ENCODE peak calls at places on chromosome 13, in four cellular contexts. K is H1, H is OCI-LY7, W is GM23248. S is an unnamed sample.

GRCh38 chr13:110913911-110914292 is 967 bp downstream of the ANKRD10 start:
- DNase-seq in K (no peak), H (peak; percentile 4), W (peak; percentile 79), S (no peak)

GRCh38 chr13:50144473-50145160 is 129.4 kb downstream of the KCNRG start:
- DNase-seq in K (no peak), H (no peak), W (peak; percentile 50), S (no peak)

GRCh38 chr13:61779456-61779855 is 363.8 kb upstream of the PCDH20 start:
- DNase-seq in K (no peak), H (no peak), W (no peak), S (no peak)

GRCh38 chr13:33052446-33052845 is 36.2 kb downstream of the KL start:
- DNase-seq in K (no peak), H (no peak), W (peak; percentile 73), S (no peak)

GRCh38 chr13:113821847-113822246 is 42.0 kb downstream of the GAS6 start:
- DNase-seq in K (no peak), H (no peak), W (no peak), S (no peak)

GRCh38 chr13:113929628-113930615 is 44.0 kb downstream of the C13orf46 start:
- DNase-seq in K (no peak), H (no peak), W (no peak), S (no peak)

GRCh38 chr13:86864376-86864775 is 806.8 kb upstream of the SLITRK5 start:
- DNase-seq in K (no peak), H (no peak), W (no peak), S (no peak)

GRCh38 chr13:103164239-103164638 is 98.0 kb upstream of the SLC10A2 start:
- DNase-seq in K (no peak), H (no peak), W (no peak), S (no peak)

GRCh38 chr13:29543230-29544215 is 52.0 kb downstream of the SLC7A1 start:
- DNase-seq in K (no peak), H (no peak), W (peak; percentile 39), S (peak; percentile 95)

GRCh38 chr13:108304170-108305068 is 34.9 kb downstream of the TNFSF13B start:
- DNase-seq in K (no peak), H (no peak), W (no peak), S (no peak)

GRCh38 chr13:35780613-35781012 is 304.1 kb upstream of the MAB21L1 start:
- DNase-seq in K (no peak), H (no peak), W (no peak), S (no peak)

GRCh38 chr13:75195479-75196111 is 286.4 kb downstream of the TBC1D4 start:
- DNase-seq in K (no peak), H (no peak), W (no peak), S (no peak)

GRCh38 chr13:37995052-37995451 is 125.5 kb upstream of the TRPC4 start:
- DNase-seq in K (no peak), H (no peak), W (peak; percentile 8), S (no peak)

GRCh38 chr13:109724603-109725002 is 61.8 kb downstream of the IRS2 start:
- DNase-seq in K (no peak), H (no peak), W (no peak), S (no peak)

GRCh38 chr13:100983111-100983510 is 308.5 kb upstream of the TMTC4 start:
- DNase-seq in K (no peak), H (no peak), W (no peak), S (no peak)

GRCh38 chr13:37074703-37075102 is 15.2 kb upstream of the SUPT20H start:
- DNase-seq in K (no peak), H (peak; percentile 53), W (peak; percentile 62), S (peak; percentile 21)

GRCh38 chr13:45370922-45371406 is 30.0 kb upstream of the TPT1 start:
- DNase-seq in K (peak; percentile 92), H (peak; percentile 19), W (peak; percentile 84), S (peak; percentile 51)

GRCh38 chr13:106383791-106384190 is 151.7 kb downstream of the EFNB2 start:
- DNase-seq in K (no peak), H (no peak), W (no peak), S (no peak)

GRCh38 chr13:45615501-45616101 is at the start of gene ERICH6B:
- DNase-seq in K (peak; percentile 67), H (no peak), W (no peak), S (no peak)

GRCh38 chr13:24671367-24672117 is 8.7 kb upstream of the ATP12A start:
- DNase-seq in K (no peak), H (peak; percentile 59), W (peak; percentile 97), S (peak; percentile 73)

GRCh38 chr13:105510363-105510762 is 1025.1 kb downstream of the EFNB2 start:
- DNase-seq in K (no peak), H (no peak), W (no peak), S (no peak)

GRCh38 chr13:32426191-32426980 is 1.5 kb downstream of the N4BP2L1 start:
- DNase-seq in K (no peak), H (peak; percentile 79), W (peak; percentile 55), S (peak; percentile 88)

GRCh38 chr13:70183041-70183440 is 74.8 kb upstream of the KLHL1 start:
- DNase-seq in K (no peak), H (no peak), W (no peak), S (no peak)

GRCh38 chr13:59951011-59951410 is 212.7 kb downstream of the DIAPH3 start:
- DNase-seq in K (no peak), H (no peak), W (no peak), S (no peak)

GRCh38 chr13:57629821-57630235 is 1.7 kb upstream of the PCDH17 start:
- DNase-seq in K (peak; percentile 97), H (no peak), W (peak; percentile 67), S (peak; percentile 12)

GRCh38 chr13:82749551-82749950 is 1132.7 kb downstream of the SLITRK1 start:
- DNase-seq in K (no peak), H (no peak), W (no peak), S (no peak)

GRCh38 chr13:112838038-112838965 is 130.7 kb upstream of the MCF2L start:
- DNase-seq in K (no peak), H (no peak), W (no peak), S (no peak)

GRCh38 chr13:113598481-113598880 is 13.9 kb downstream of the TFDP1 start:
- DNase-seq in K (no peak), H (no peak), W (no peak), S (no peak)

GRCh38 chr13:98214008-98214643 is 37.1 kb upstream of the RNF113B start:
- DNase-seq in K (no peak), H (no peak), W (peak; percentile 81), S (no peak)

GRCh38 chr13:70203661-70204229 is 95.5 kb upstream of the KLHL1 start:
- DNase-seq in K (no peak), H (peak; percentile 59), W (no peak), S (no peak)

GRCh38 chr13:59461411-59461810 is 702.3 kb downstream of the DIAPH3 start:
- DNase-seq in K (no peak), H (no peak), W (no peak), S (no peak)

GRCh38 chr13:39506559-39507390 is 96.2 kb downstream of the LHFPL6 start:
- DNase-seq in K (no peak), H (peak; percentile 51), W (no peak), S (no peak)

GRCh38 chr13:21075303-21076264 is 14.2 kb upstream of the LATS2 start:
- DNase-seq in K (peak; percentile 82), H (no peak), W (peak; percentile 48), S (no peak)

GRCh38 chr13:30408319-30409101 is 13.8 kb upstream of the UBE2L5 start:
- DNase-seq in K (peak; percentile 97), H (peak; percentile 88), W (peak; percentile 95), S (peak; percentile 94)

GRCh38 chr13:90032841-90033493 is 1314.5 kb upstream of the MIR17HG start:
- DNase-seq in K (no peak), H (no peak), W (no peak), S (no peak)

GRCh38 chr13:111623170-111623569 is 302.7 kb downstream of the TEX29 start:
- DNase-seq in K (no peak), H (no peak), W (no peak), S (no peak)

GRCh38 chr13:98581971-98582702 is 5.2 kb upstream of the STK24 start:
- DNase-seq in K (no peak), H (no peak), W (peak; percentile 86), S (no peak)

GRCh38 chr13:46386426-46386995 is 541 bp downstream of the RUBCNL start:
- DNase-seq in K (peak; percentile 62), H (peak; percentile 43), W (peak; percentile 56), S (no peak)

GRCh38 chr13:52461265-52461664 is 6.0 kb downstream of the CKAP2 start:
- DNase-seq in K (no peak), H (no peak), W (no peak), S (no peak)
- H3K36me3 ChIP-seq in K (peaks cover 56% of the 10 kb centered on the region), H (peaks cover 99% of the 10 kb centered on the region), W (peaks cover 29% of the 10 kb centered on the region), S (peaks cover 5% of the 10 kb centered on the region)

DNA sequence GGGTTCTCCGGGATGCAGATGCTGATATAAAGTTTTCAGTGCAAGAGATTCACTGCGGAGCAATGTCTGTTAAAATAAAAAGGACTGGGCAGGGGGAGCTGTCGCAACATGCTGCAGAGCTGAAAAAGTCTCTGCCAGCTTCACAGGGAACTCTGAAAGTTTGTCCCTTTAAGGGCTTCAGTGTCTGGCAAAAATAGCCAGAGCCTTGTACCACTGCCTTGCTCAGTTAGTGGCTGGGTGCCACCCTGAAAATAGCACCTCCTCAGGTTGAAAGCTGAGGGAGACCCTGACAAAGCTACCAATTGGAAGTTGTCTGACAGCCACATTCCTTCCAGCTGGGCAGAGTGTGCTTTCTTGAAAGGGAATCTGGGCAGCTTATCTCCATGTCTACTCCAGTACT is 3.0 kb upstream of the NDFIP2 start:
- DNase-seq in K (no peak), H (no peak), W (peak; percentile 7), S (no peak)
- H3K36me3 ChIP-seq in K (no peaks in the 10 kb centered on the region), H (no peaks in the 10 kb centered on the region), W (no peaks in the 10 kb centered on the region), S (no peaks in the 10 kb centered on the region)

GRCh38 chr13:51282322-51282721 is 57.2 kb upstream of the SERPINE3 start:
- DNase-seq in K (peak; percentile 28), H (no peak), W (no peak), S (no peak)

GRCh38 chr13:51278426-51279130 is 56.4 kb downstream of the FAM124A start:
- DNase-seq in K (no peak), H (no peak), W (no peak), S (no peak)

GRCh38 chr13:51277943-51278342 is 55.7 kb downstream of the FAM124A start:
- DNase-seq in K (no peak), H (no peak), W (no peak), S (no peak)

GRCh38 chr13:51283361-51283760 is 56.1 kb upstream of the SERPINE3 start:
- DNase-seq in K (peak; percentile 23), H (no peak), W (peak; percentile 5), S (no peak)

DNA sequence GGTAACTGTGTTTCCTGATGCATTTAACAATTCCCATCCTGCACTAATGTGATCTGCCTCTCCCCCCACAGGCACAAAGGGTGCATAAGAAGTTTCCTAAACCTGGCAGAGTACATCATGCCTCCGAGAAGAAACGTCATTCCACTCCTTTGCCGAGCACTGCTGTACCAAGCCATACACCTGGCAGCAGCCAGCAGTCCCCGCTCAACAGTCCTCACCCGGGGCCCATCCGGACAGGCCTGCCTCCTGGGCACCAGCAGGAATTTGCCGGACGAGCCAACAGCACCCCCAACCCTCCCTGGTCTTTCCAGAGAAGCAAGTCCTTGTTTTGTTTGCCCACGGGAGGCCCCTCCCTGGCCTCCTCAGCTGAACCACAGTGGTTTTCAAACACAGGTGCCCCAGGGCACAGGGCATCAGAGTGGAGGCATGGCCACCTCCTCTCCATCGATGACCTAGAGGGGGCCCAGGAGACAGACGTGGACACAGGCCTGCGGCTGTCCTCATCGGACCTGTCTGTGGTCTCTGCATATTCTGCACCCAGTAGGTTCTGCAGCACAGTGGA is 58.3 kb downstream of the FAM124A start:
- DNase-seq in K (no peak), H (no peak), W (no peak), S (no peak)
- H3K36me3 ChIP-seq in K (peaks cover 24% of the 10 kb centered on the region), H (no peaks in the 10 kb centered on the region), W (no peaks in the 10 kb centered on the region), S (no peaks in the 10 kb centered on the region)

GRCh38 chr13:34627499-34627898 is 314.6 kb upstream of the NBEA start:
- DNase-seq in K (no peak), H (no peak), W (no peak), S (peak; percentile 25)
- H3K36me3 ChIP-seq in K (no peaks in the 10 kb centered on the region), H (no peaks in the 10 kb centered on the region), W (no peaks in the 10 kb centered on the region), S (no peaks in the 10 kb centered on the region)

S was measured in small intestine.